ENCODE peak calls at places on chromosomes 3 and 15, in eight cellular contexts. O is AG04450, S is dorsolateral prefrontal cortex, R is BE2C, E is AG09309, B is heart right ventricle, Y is GM23338, P is kidney epithelial cell. X is an unnamed sample.
A peak's percentile ranks its signal among the peaks of the same experiment; 100 is the strongest.

GRCh38 chr3:108389361-108389760 is 93.0 kb downstream of the HHLA2 start:
- DNase-seq in O (no peak), Y (no peak), E (no peak), P (no peak), R (no peak), B (no peak), S (no peak), X (no peak)

GRCh38 chr3:43747641-43748040 is 56.9 kb downstream of the ABHD5 start:
- DNase-seq in B (no peak), Y (no peak), P (no peak), S (no peak), R (no peak), O (no peak), E (no peak), X (no peak)

GRCh38 chr3:153625506-153625905 is 463.5 kb downstream of the RAP2B start:
- DNase-seq in P (no peak), O (no peak), Y (no peak), S (no peak), R (no peak), B (no peak), E (no peak), X (no peak)

GRCh38 chr3:195750797-195751520 is 30.2 kb downstream of the MUC20 start:
- DNase-seq in B (no peak), O (no peak), P (no peak), R (no peak), E (no peak), S (no peak), Y (no peak), X (no peak)

GRCh38 chr3:112963683-112964082 is 11.2 kb downstream of the CD200R1 start:
- DNase-seq in O (no peak), S (no peak), P (no peak), R (no peak), B (no peak), E (no peak), Y (no peak), X (no peak)

GRCh38 chr15:82870727-82871576 is 61.5 kb downstream of the WHAMM start:
- DNase-seq in S (no peak), O (no peak), E (no peak), Y (no peak), P (no peak), R (no peak), B (no peak), X (no peak)

GRCh38 chr3:158711886-158712285 is 20.4 kb downstream of the RARRES1 start:
- DNase-seq in B (no peak), P (no peak), S (no peak), O (peak; percentile 61), Y (no peak), R (no peak), E (no peak), X (no peak)

GRCh38 chr15:85702321-85703230 is 92.1 kb downstream of the KLHL25 start:
- DNase-seq in R (no peak), P (no peak), E (no peak), S (no peak), O (no peak), B (no peak), Y (no peak), X (no peak)

GRCh38 chr15:68536331-68537095 is 42.3 kb upstream of the CORO2B start:
- DNase-seq in S (no peak), E (peak; percentile 98), R (no peak), B (no peak), P (peak; percentile 58), O (peak; percentile 90), Y (no peak), X (peak; percentile 19)

GRCh38 chr15:93034512-93034911 is 54.5 kb downstream of the RGMA start:
- DNase-seq in Y (no peak), O (no peak), E (no peak), P (no peak), B (no peak), R (no peak), S (no peak), X (no peak)

GRCh38 chr15:52735231-52736089 is 54.7 kb downstream of the ONECUT1 start:
- DNase-seq in S (peak; percentile 69), R (peak; percentile 64), O (peak; percentile 38), P (no peak), Y (peak; percentile 94), E (peak; percentile 41), B (no peak), X (peak; percentile 19)

GRCh38 chr15:30941520-30941919 is 37.8 kb downstream of the FAN1 start:
- DNase-seq in R (no peak), B (no peak), Y (peak; percentile 54), E (no peak), P (no peak), O (no peak), S (no peak), X (no peak)

GRCh38 chr15:88630141-88630721 is 8.6 kb upstream of the ISG20 start:
- DNase-seq in B (no peak), S (no peak), E (no peak), Y (no peak), O (no peak), R (no peak), P (no peak), X (no peak)

GRCh38 chr15:89399390-89400120 is 64.9 kb upstream of the POLG start:
- DNase-seq in P (no peak), E (no peak), B (no peak), S (peak; percentile 31), Y (peak; percentile 74), O (no peak), R (peak; percentile 82), X (no peak)

GRCh38 chr15:82128401-82129143 is 82.8 kb upstream of the MEX3B start:
- DNase-seq in Y (no peak), B (no peak), O (no peak), S (no peak), E (no peak), P (no peak), R (peak; percentile 60), X (no peak)

GRCh38 chr3:97647441-97647840 is 117.1 kb upstream of the ARL6 start:
- DNase-seq in P (no peak), E (no peak), R (no peak), Y (no peak), O (no peak), B (no peak), S (no peak), X (no peak)

GRCh38 chr15:83855956-83856355 is 202.0 kb downstream of the ADAMTSL3 start:
- DNase-seq in S (no peak), P (no peak), O (no peak), Y (no peak), R (no peak), E (no peak), B (no peak), X (no peak)

GRCh38 chr3:172613845-172614244 is 90.6 kb upstream of the TNFSF10 start:
- DNase-seq in Y (no peak), P (no peak), E (no peak), S (no peak), B (no peak), O (no peak), R (no peak), X (no peak)

DNA sequence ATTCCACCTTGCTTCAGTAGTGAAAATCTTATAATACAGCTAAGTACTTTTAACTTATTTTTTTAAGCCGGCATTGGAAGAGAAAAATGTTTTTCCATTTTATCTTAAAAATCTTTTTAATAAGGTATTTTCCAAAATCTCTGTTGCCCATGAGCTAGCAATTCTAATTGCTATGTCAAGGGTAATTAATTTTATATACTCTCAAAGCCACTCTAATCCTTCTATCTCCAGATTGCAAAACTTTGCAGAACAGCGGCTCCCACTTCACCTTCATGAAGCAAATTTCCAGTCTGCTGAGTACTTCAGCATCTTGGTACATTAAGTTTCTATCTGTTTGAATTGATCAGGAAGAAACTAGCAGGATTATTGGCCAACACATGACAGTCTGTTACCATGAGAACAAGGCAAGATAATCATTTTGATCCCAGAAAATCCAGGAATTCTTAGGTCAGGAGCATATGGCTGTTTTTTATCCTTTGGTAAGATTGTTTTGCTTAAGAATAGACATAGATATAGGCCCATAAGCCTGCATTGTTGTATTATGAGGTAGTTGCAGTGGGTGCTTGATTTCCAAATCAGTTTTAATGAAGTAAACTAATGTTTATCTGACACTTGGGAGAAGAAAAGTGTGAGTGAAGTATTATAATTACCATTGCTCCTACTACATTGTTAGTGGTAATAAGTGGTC is 6.0 kb downstream of the TIPARP start:
- DNase-seq in S (no peak), B (no peak), R (no peak), P (no peak), Y (no peak), O (no peak), E (no peak), X (no peak)
- H3K4me3 ChIP-seq in S (peak overlapping the region; percentile 17), B (peak overlapping the region; percentile 8), R (no peak overlapping the region), P (no peak overlapping the region), Y (no peak overlapping the region), O (no peak overlapping the region), E (peak overlapping the region; percentile 21), X (no peak overlapping the region)

DNA sequence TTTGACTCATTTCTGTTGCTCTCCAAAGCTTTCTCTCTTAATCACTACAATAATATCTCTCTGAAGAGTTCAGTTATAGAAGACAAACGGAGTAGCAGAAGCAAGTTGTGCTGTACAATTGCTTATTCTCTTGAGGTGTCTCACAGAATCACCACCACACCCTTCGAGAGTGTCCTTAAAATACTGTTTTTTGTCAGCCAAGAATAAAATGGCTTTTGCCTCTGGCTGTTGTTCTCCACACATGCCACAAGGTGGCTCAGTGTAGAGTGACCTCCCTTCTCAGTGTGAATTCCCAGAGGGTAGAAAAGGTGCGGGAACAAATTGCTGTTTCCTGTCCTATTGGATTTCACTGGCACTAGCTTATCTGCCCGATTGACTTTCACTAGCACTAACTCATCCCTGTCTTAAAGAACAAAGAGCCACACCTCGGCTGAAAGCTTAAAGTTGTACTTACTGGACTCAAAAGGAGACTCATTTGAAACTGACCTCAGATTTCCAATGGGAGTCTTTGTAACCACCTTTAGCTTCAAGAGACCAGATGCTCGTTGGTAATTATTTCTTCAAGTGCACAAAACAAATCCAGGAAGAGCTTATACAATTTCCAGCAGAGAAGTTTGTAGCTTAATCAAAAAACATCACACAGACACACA is 134.3 kb upstream of the SATB1 start:
- DNase-seq in P (no peak), S (no peak), Y (peak; percentile 88), O (no peak), R (peak; percentile 8), E (peak; percentile 10), B (no peak), X (no peak)
- TF ChIP-seq CTCF in P (peak; percentile 69), S (peak; percentile 56), Y (peak; percentile 92), O (peak; percentile 20), R (peak; percentile 65), E (peak; percentile 77), B (peak; percentile 65), X (peak; percentile 89)

GRCh38 chr15:72358532-72359180 is 17.2 kb downstream of the HEXA start:
- DNase-seq in O (peak; percentile 23), R (peak; percentile 80), P (no peak), B (peak; percentile 52), E (peak; percentile 35), Y (no peak), S (peak; percentile 39), X (peak; percentile 47)

GRCh38 chr15:72354496-72354895 is 21.3 kb downstream of the HEXA start:
- DNase-seq in E (no peak), Y (no peak), R (no peak), O (no peak), P (no peak), B (no peak), S (no peak), X (no peak)

GRCh38 chr15:72353266-72353665 is 22.5 kb downstream of the HEXA start:
- DNase-seq in Y (no peak), O (no peak), B (no peak), P (no peak), S (no peak), R (no peak), E (no peak), X (no peak)

GRCh38 chr15:72358121-72358520 is 17.7 kb downstream of the HEXA start:
- DNase-seq in P (no peak), B (no peak), S (no peak), R (no peak), Y (no peak), O (no peak), E (no peak), X (no peak)
- H3K4me3 ChIP-seq in P (no peak overlapping the region), B (no peak overlapping the region), S (no peak overlapping the region), R (no peak overlapping the region), Y (no peak overlapping the region), O (no peak overlapping the region), E (no peak overlapping the region), X (no peak overlapping the region)

GRCh38 chr3:129311054-129311902 is 32.6 kb downstream of the HMCES start:
- DNase-seq in Y (no peak), O (no peak), P (no peak), S (no peak), R (no peak), E (no peak), B (no peak), X (no peak)
- TF ChIP-seq CTCF in Y (no peak), O (no peak), P (no peak), S (no peak), R (no peak), E (no peak), B (no peak), X (no peak)